ENCODE peak calls at places on chromosomes 16 and 17, in eight cellular contexts. K, X, C, V, O, I, S and N are unnamed samples.

GRCh38 chr16:89505204-89506112 is 2.7 kb upstream of the SPG7 start:
- DNase-seq in X (peak; percentile 78), C (peak; percentile 33), I (no peak), V (peak; percentile 81), S (peak; percentile 52), K (peak; percentile 74), O (peak; percentile 65), N (peak; percentile 83)

GRCh38 chr16:67673712-67674580 is 7.3 kb downstream of the C16orf86 start:
- DNase-seq in V (no peak), O (no peak), C (peak; percentile 78), X (no peak), K (no peak), I (no peak), S (no peak), N (no peak)

GRCh38 chr17:41792835-41793748 is 6.6 kb upstream of the JUP start:
- DNase-seq in S (no peak), O (no peak), K (no peak), X (no peak), V (no peak), I (no peak), C (no peak), N (no peak)

GRCh38 chr16:66895697-66895995 is 15.3 kb downstream of the PDP2 start:
- DNase-seq in S (no peak), K (no peak), I (no peak), V (no peak), O (no peak), X (no peak), C (no peak), N (no peak)

GRCh38 chr17:49984776-49985175 is 10.2 kb downstream of the DLX3 start:
- DNase-seq in K (no peak), I (no peak), O (no peak), V (no peak), X (no peak), S (no peak), C (no peak), N (no peak)

GRCh38 chr16:49441366-49441780 is 67.8 kb downstream of the C16orf78 start:
- DNase-seq in O (no peak), K (no peak), V (peak; percentile 51), X (peak; percentile 18), I (peak; percentile 40), C (peak; percentile 11), S (no peak), N (no peak)

GRCh38 chr17:58575511-58575910 is 61.1 kb upstream of the MTMR4 start:
- DNase-seq in I (no peak), X (no peak), C (no peak), O (peak; percentile 31), K (no peak), V (no peak), S (no peak), N (peak; percentile 43)

GRCh38 chr17:75086496-75087181 is 1.1 kb upstream of the SLC16A5 start:
- DNase-seq in V (no peak), K (no peak), S (no peak), O (no peak), X (no peak), I (no peak), C (no peak), N (no peak)

GRCh38 chr17:40922239-40922638 is 15.2 kb downstream of the KRT23 start:
- DNase-seq in X (no peak), I (no peak), S (peak; percentile 67), V (no peak), K (no peak), C (no peak), O (peak; percentile 91), N (peak; percentile 80)